ENCODE peak calls at places on chromosome 15, in six cellular contexts. One of them, this sample, is unnamed. For H3K4me1, the result is how much of the 10 kb centered on the place peaks cover.

GRCh38 chr15:29687939-29688884 is 134.1 kb downstream of the TJP1 start:
- DNase-seq in HCT116: no peak
- DNase-seq in K562: no peak
- DNase-seq in stomach: peak
- DNase-seq in Panc1: no peak
- DNase-seq in transverse colon: peak
- DNase-seq in this sample: no peak

GRCh38 chr15:96339662-96340347 is 9.3 kb downstream of the NR2F2 start:
- DNase-seq in transverse colon: no peak
- DNase-seq in Panc1: no peak
- DNase-seq in stomach: no peak
- DNase-seq in K562: no peak
- DNase-seq in HCT116: no peak
- DNase-seq in this sample: no peak

GRCh38 chr15:77187751-77188464 is 117.0 kb upstream of the TSPAN3 start:
- DNase-seq in transverse colon: peak
- DNase-seq in HCT116: no peak
- DNase-seq in Panc1: no peak
- DNase-seq in stomach: no peak
- DNase-seq in K562: no peak
- DNase-seq in this sample: no peak

GRCh38 chr15:32908135-32908801 is 190.5 kb downstream of the GREM1 start:
- DNase-seq in transverse colon: peak
- DNase-seq in K562: no peak
- DNase-seq in stomach: no peak
- DNase-seq in HCT116: no peak
- DNase-seq in Panc1: no peak
- DNase-seq in this sample: no peak

GRCh38 chr15:97680606-97681220 is 279.8 kb upstream of the ARRDC4 start:
- DNase-seq in transverse colon: peak
- DNase-seq in Panc1: no peak
- DNase-seq in stomach: no peak
- DNase-seq in HCT116: no peak
- DNase-seq in K562: no peak
- DNase-seq in this sample: no peak

GRCh38 chr15:75732206-75732808 is 19.7 kb upstream of the CSPG4 start:
- DNase-seq in HCT116: no peak
- DNase-seq in K562: no peak
- DNase-seq in Panc1: no peak
- DNase-seq in stomach: no peak
- DNase-seq in transverse colon: no peak
- DNase-seq in this sample: no peak

GRCh38 chr15:70488002-70488605 is 275.3 kb downstream of the UACA start:
- DNase-seq in HCT116: no peak
- DNase-seq in transverse colon: peak
- DNase-seq in stomach: peak
- DNase-seq in K562: peak
- DNase-seq in Panc1: no peak
- DNase-seq in this sample: peak

GRCh38 chr15:48647963-48648362 is 2.5 kb upstream of the FBN1 start:
- DNase-seq in K562: no peak
- DNase-seq in Panc1: no peak
- DNase-seq in stomach: no peak
- DNase-seq in transverse colon: no peak
- DNase-seq in HCT116: no peak
- DNase-seq in this sample: no peak

GRCh38 chr15:90618330-90619136 is 88.8 kb downstream of the CRTC3 start:
- DNase-seq in transverse colon: no peak
- DNase-seq in stomach: no peak
- DNase-seq in Panc1: no peak
- DNase-seq in HCT116: no peak
- DNase-seq in K562: no peak
- DNase-seq in this sample: no peak

GRCh38 chr15:58694641-58695398 is 54.7 kb downstream of the ADAM10 start:
- DNase-seq in transverse colon: no peak
- DNase-seq in stomach: no peak
- DNase-seq in Panc1: no peak
- DNase-seq in K562: no peak
- DNase-seq in HCT116: no peak
- DNase-seq in this sample: no peak

GRCh38 chr15:53693729-53694533 is 65.5 kb downstream of the WDR72 start:
- DNase-seq in stomach: peak
- DNase-seq in HCT116: no peak
- DNase-seq in Panc1: no peak
- DNase-seq in transverse colon: peak
- DNase-seq in K562: no peak
- DNase-seq in this sample: no peak

GRCh38 chr15:29066848-29067247 is 181.1 kb downstream of the APBA2 start:
- DNase-seq in Panc1: no peak
- DNase-seq in transverse colon: no peak
- DNase-seq in K562: no peak
- DNase-seq in stomach: no peak
- DNase-seq in HCT116: no peak
- DNase-seq in this sample: no peak

GRCh38 chr15:91456921-91457320 is 356.9 kb downstream of the SV2B start:
- DNase-seq in K562: no peak
- DNase-seq in stomach: no peak
- DNase-seq in Panc1: no peak
- DNase-seq in transverse colon: no peak
- DNase-seq in HCT116: no peak
- DNase-seq in this sample: no peak

GRCh38 chr15:47688573-47689086 is 28.7 kb upstream of the SEMA6D start:
- DNase-seq in Panc1: no peak
- DNase-seq in stomach: no peak
- DNase-seq in K562: no peak
- DNase-seq in HCT116: no peak
- DNase-seq in transverse colon: no peak
- DNase-seq in this sample: no peak

GRCh38 chr15:75195766-75196241 is 5.9 kb upstream of the C15orf39 start:
- DNase-seq in transverse colon: no peak
- DNase-seq in stomach: no peak
- DNase-seq in Panc1: no peak
- DNase-seq in K562: no peak
- DNase-seq in HCT116: no peak
- DNase-seq in this sample: no peak

GRCh38 chr15:93121089-93121488 is 32.1 kb upstream of the RGMA start:
- DNase-seq in stomach: no peak
- DNase-seq in Panc1: no peak
- DNase-seq in HCT116: no peak
- DNase-seq in K562: no peak
- DNase-seq in transverse colon: no peak
- DNase-seq in this sample: no peak

GRCh38 chr15:98668566-98669308 is 20.4 kb downstream of the IGF1R start:
- DNase-seq in HCT116: peak
- DNase-seq in K562: no peak
- DNase-seq in transverse colon: no peak
- DNase-seq in Panc1: no peak
- DNase-seq in stomach: no peak
- DNase-seq in this sample: no peak

GRCh38 chr15:70066422-70066821 is 31.3 kb downstream of the TLE3 start:
- DNase-seq in Panc1: no peak
- DNase-seq in HCT116: no peak
- DNase-seq in K562: no peak
- DNase-seq in stomach: no peak
- DNase-seq in transverse colon: no peak
- DNase-seq in this sample: no peak

GRCh38 chr15:55222588-55222987 is 25.8 kb upstream of the RSL24D1 start:
- DNase-seq in HCT116: no peak
- DNase-seq in Panc1: no peak
- DNase-seq in stomach: no peak
- DNase-seq in K562: no peak
- DNase-seq in transverse colon: no peak
- DNase-seq in this sample: no peak

GRCh38 chr15:86916671-86917450 is 837.2 kb downstream of the AGBL1 start:
- DNase-seq in Panc1: no peak
- DNase-seq in transverse colon: no peak
- DNase-seq in HCT116: no peak
- DNase-seq in K562: no peak
- DNase-seq in stomach: no peak
- DNase-seq in this sample: peak

GRCh38 chr15:47620960-47621681 is 96.2 kb upstream of the SEMA6D start:
- DNase-seq in HCT116: no peak
- DNase-seq in transverse colon: no peak
- DNase-seq in Panc1: no peak
- DNase-seq in K562: no peak
- DNase-seq in stomach: no peak
- DNase-seq in this sample: no peak

GRCh38 chr15:67047149-67047661 is 18.2 kb upstream of the SMAD3 start:
- DNase-seq in transverse colon: no peak
- DNase-seq in K562: no peak
- DNase-seq in stomach: no peak
- DNase-seq in Panc1: no peak
- DNase-seq in HCT116: no peak
- DNase-seq in this sample: no peak

GRCh38 chr15:67050062-67050461 is 15.3 kb upstream of the SMAD3 start:
- DNase-seq in transverse colon: no peak
- DNase-seq in stomach: no peak
- DNase-seq in Panc1: no peak
- DNase-seq in K562: no peak
- DNase-seq in HCT116: no peak
- DNase-seq in this sample: no peak

GRCh38 chr15:67050522-67051087 is 14.8 kb upstream of the SMAD3 start:
- DNase-seq in K562: no peak
- DNase-seq in stomach: no peak
- DNase-seq in HCT116: no peak
- DNase-seq in transverse colon: no peak
- DNase-seq in Panc1: no peak
- DNase-seq in this sample: no peak

GRCh38 chr15:67049351-67050044 is 15.9 kb upstream of the SMAD3 start:
- DNase-seq in stomach: no peak
- DNase-seq in transverse colon: peak
- DNase-seq in K562: no peak
- DNase-seq in HCT116: no peak
- DNase-seq in Panc1: no peak
- DNase-seq in this sample: no peak

GRCh38 chr15:67048281-67049279 is 16.8 kb upstream of the SMAD3 start:
- DNase-seq in stomach: peak
- DNase-seq in transverse colon: peak
- DNase-seq in Panc1: no peak
- DNase-seq in HCT116: no peak
- DNase-seq in K562: no peak
- DNase-seq in this sample: no peak
- H3K4me1 ChIP-seq in stomach: half or more
- H3K4me1 ChIP-seq in transverse colon: under half
- H3K4me1 ChIP-seq in Panc1: half or more
- H3K4me1 ChIP-seq in HCT116: under half
- H3K4me1 ChIP-seq in K562: under half
- H3K4me1 ChIP-seq in this sample: under half

GRCh38 chr15:56725386-56725785 is 7.9 kb downstream of the ZNF280D start:
- DNase-seq in Panc1: no peak
- DNase-seq in stomach: no peak
- DNase-seq in HCT116: no peak
- DNase-seq in transverse colon: no peak
- DNase-seq in K562: no peak
- DNase-seq in this sample: no peak
- H3K4me3 ChIP-seq in Panc1: no peak
- H3K4me3 ChIP-seq in stomach: no peak
- H3K4me3 ChIP-seq in HCT116: no peak
- H3K4me3 ChIP-seq in transverse colon: no peak
- H3K4me3 ChIP-seq in K562: no peak
- H3K4me3 ChIP-seq in this sample: no peak

DNA sequence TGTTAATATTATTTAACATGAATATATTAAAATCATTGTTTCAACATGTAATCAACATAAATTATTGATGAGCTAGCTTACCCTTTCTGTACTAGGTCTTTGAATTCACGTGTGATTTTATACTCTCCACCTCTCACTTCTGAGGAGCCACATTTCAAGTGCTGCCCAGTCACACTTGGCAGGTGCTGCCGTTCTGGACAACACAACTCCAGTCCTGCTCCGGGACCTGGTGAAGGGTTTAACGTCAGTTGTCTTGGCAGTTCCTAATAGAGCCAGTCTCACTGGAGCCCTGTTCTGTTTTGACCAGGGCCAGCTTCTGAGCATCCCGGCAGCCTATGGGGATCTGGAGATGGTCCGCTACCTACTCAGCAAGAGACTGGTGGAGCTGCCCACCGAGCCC is 64.1 kb downstream of the LRRK1 start:
- DNase-seq in HCT116: no peak
- DNase-seq in stomach: no peak
- DNase-seq in K562: no peak
- DNase-seq in transverse colon: no peak
- DNase-seq in Panc1: no peak
- DNase-seq in this sample: no peak
- TF ChIP-seq POLR2AphosphoS5 in HCT116: no peak
- TF ChIP-seq POLR2AphosphoS5 in stomach: no peak
- TF ChIP-seq POLR2AphosphoS5 in K562: no peak
- TF ChIP-seq POLR2AphosphoS5 in transverse colon: no peak
- TF ChIP-seq POLR2AphosphoS5 in Panc1: no peak
- TF ChIP-seq POLR2AphosphoS5 in this sample: no peak

GRCh38 chr15:89184886-89185526 is 36.4 kb downstream of the RLBP1 start:
- DNase-seq in HCT116: no peak
- DNase-seq in K562: no peak
- DNase-seq in transverse colon: no peak
- DNase-seq in stomach: no peak
- DNase-seq in Panc1: no peak
- DNase-seq in this sample: no peak
- H3K4me1 ChIP-seq in HCT116: under half
- H3K4me1 ChIP-seq in K562: under half
- H3K4me1 ChIP-seq in transverse colon: under half
- H3K4me1 ChIP-seq in stomach: under half
- H3K4me1 ChIP-seq in Panc1: under half
- H3K4me1 ChIP-seq in this sample: under half

DNA sequence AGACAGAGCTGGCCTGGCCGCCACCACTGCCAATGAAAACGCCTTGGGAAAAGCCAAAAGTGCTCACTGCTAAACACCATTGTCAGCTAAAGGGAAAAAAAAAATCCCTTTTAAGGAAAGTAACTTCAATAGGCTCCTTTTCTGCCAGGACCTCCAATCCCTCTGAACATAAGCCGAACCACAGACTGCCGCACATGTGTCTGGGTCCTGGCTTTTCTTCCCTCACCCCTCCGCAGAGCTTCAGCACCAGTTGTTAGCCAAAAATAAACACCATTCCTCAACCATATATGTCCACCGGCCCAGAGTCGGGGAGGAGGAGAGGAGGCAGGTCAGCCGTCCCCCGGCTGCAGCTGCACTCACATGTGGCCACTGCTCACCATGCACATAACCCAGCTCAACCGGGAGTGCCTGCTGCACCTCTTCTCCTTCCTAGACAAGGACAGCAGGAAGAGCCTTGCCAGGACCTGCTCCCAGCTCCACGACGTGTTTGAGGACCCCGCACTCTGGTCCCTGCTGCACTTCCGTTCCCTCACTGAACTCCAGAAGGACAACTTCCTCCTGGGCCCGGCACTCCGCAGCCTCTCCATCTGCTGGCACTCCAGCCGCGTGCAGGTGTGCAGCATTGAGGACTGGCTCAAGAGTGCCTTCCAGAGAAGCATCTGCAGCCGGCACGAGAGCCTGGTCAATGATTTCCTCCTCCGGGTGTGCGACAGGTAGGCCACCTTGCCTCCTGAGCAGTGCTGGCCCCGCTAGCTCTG is at the start of gene FBXL22:
- DNase-seq in HCT116: no peak
- DNase-seq in Panc1: no peak
- DNase-seq in transverse colon: peak
- DNase-seq in stomach: no peak
- DNase-seq in K562: no peak
- DNase-seq in this sample: no peak
- H3K4me3 ChIP-seq in HCT116: no peak
- H3K4me3 ChIP-seq in Panc1: no peak
- H3K4me3 ChIP-seq in transverse colon: peak
- H3K4me3 ChIP-seq in stomach: peak
- H3K4me3 ChIP-seq in K562: no peak
- H3K4me3 ChIP-seq in this sample: peak

This sample was measured in breast epithelium.